ENCODE peak calls at places on chromosomes 6 and 20, in ten cellular contexts. One of them, this sample, is unnamed.

GRCh38 chr6:32609731-32610640 is 20.3 kb upstream of the HLA-DRB1 start:
- DNase-seq in stimulated activated CD4-positive, alpha-beta T cell treated with anti-CD3 and anti-CD28 coated beads, Interleukin-15, amount 100 ng/mL, for 24 hours: peak; percentile 51
- DNase-seq in Right ventricle myocardium superior: no peak
- DNase-seq in AG08396: peak; percentile 69
- DNase-seq in stimulated activated CD8-positive, alpha-beta memory T cell treated with anti-CD3 and anti-CD28 coated beads, Interleukin-12 subunit alpha, Interleukin-12 subunit beta, amount 100 ng/mL, for 1 hour: no peak
- DNase-seq in Calu3: peak; percentile 62
- DNase-seq in CD8-positive, alpha-beta memory T cell: peak; percentile 75
- DNase-seq in cardiac fibroblast: peak; percentile 96
- DNase-seq in fibroblast of villous mesenchyme: peak; percentile 92
- DNase-seq in activated T-helper 2 cell treated with anti-CD3 and anti-CD28 coated beads, Interferon-gamma antibody, Interleukin-2, Interleukin-4, amounts not matched to agents 10 μg/mL and 5 μg/mL and 100 μg/mL, durations not matched to agents 14 hours and 24 hours and 36 hours: peak; percentile 50
- DNase-seq in this sample: peak; percentile 93

GRCh38 chr20:19909696-19910095 is 107.5 kb upstream of the NAA20 start:
- DNase-seq in CD8-positive, alpha-beta memory T cell: no peak
- DNase-seq in Right ventricle myocardium superior: peak; percentile 90
- DNase-seq in cardiac fibroblast: peak; percentile 50
- DNase-seq in Calu3: no peak
- DNase-seq in AG08396: no peak
- DNase-seq in fibroblast of villous mesenchyme: no peak
- DNase-seq in stimulated activated CD8-positive, alpha-beta memory T cell treated with anti-CD3 and anti-CD28 coated beads, Interleukin-12 subunit alpha, Interleukin-12 subunit beta, amount 100 ng/mL, for 1 hour: no peak
- DNase-seq in stimulated activated CD4-positive, alpha-beta T cell treated with anti-CD3 and anti-CD28 coated beads, Interleukin-15, amount 100 ng/mL, for 24 hours: no peak
- DNase-seq in activated T-helper 2 cell treated with anti-CD3 and anti-CD28 coated beads, Interferon-gamma antibody, Interleukin-2, Interleukin-4, amounts not matched to agents 10 μg/mL and 5 μg/mL and 100 μg/mL, durations not matched to agents 14 hours and 24 hours and 36 hours: no peak
- DNase-seq in this sample: no peak

GRCh38 chr6:36722879-36723278 is 25.3 kb downstream of the RAB44 start:
- DNase-seq in cardiac fibroblast: no peak
- DNase-seq in fibroblast of villous mesenchyme: no peak
- DNase-seq in Right ventricle myocardium superior: no peak
- DNase-seq in CD8-positive, alpha-beta memory T cell: no peak
- DNase-seq in stimulated activated CD8-positive, alpha-beta memory T cell treated with anti-CD3 and anti-CD28 coated beads, Interleukin-12 subunit alpha, Interleukin-12 subunit beta, amount 100 ng/mL, for 1 hour: no peak
- DNase-seq in activated T-helper 2 cell treated with anti-CD3 and anti-CD28 coated beads, Interferon-gamma antibody, Interleukin-2, Interleukin-4, amounts not matched to agents 10 μg/mL and 5 μg/mL and 100 μg/mL, durations not matched to agents 14 hours and 24 hours and 36 hours: no peak
- DNase-seq in stimulated activated CD4-positive, alpha-beta T cell treated with anti-CD3 and anti-CD28 coated beads, Interleukin-15, amount 100 ng/mL, for 24 hours: no peak
- DNase-seq in AG08396: no peak
- DNase-seq in Calu3: no peak
- DNase-seq in this sample: no peak

GRCh38 chr6:111522393-111523020 is 39.5 kb upstream of the REV3L start:
- DNase-seq in stimulated activated CD8-positive, alpha-beta memory T cell treated with anti-CD3 and anti-CD28 coated beads, Interleukin-12 subunit alpha, Interleukin-12 subunit beta, amount 100 ng/mL, for 1 hour: no peak
- DNase-seq in AG08396: no peak
- DNase-seq in CD8-positive, alpha-beta memory T cell: no peak
- DNase-seq in stimulated activated CD4-positive, alpha-beta T cell treated with anti-CD3 and anti-CD28 coated beads, Interleukin-15, amount 100 ng/mL, for 24 hours: no peak
- DNase-seq in fibroblast of villous mesenchyme: no peak
- DNase-seq in activated T-helper 2 cell treated with anti-CD3 and anti-CD28 coated beads, Interferon-gamma antibody, Interleukin-2, Interleukin-4, amounts not matched to agents 10 μg/mL and 5 μg/mL and 100 μg/mL, durations not matched to agents 14 hours and 24 hours and 36 hours: no peak
- DNase-seq in Calu3: no peak
- DNase-seq in Right ventricle myocardium superior: no peak
- DNase-seq in cardiac fibroblast: no peak
- DNase-seq in this sample: no peak

GRCh38 chr6:138382498-138383265 is 5.0 kb downstream of the SMIM28 start:
- DNase-seq in AG08396: no peak
- DNase-seq in cardiac fibroblast: no peak
- DNase-seq in stimulated activated CD4-positive, alpha-beta T cell treated with anti-CD3 and anti-CD28 coated beads, Interleukin-15, amount 100 ng/mL, for 24 hours: no peak
- DNase-seq in fibroblast of villous mesenchyme: no peak
- DNase-seq in activated T-helper 2 cell treated with anti-CD3 and anti-CD28 coated beads, Interferon-gamma antibody, Interleukin-2, Interleukin-4, amounts not matched to agents 10 μg/mL and 5 μg/mL and 100 μg/mL, durations not matched to agents 14 hours and 24 hours and 36 hours: no peak
- DNase-seq in stimulated activated CD8-positive, alpha-beta memory T cell treated with anti-CD3 and anti-CD28 coated beads, Interleukin-12 subunit alpha, Interleukin-12 subunit beta, amount 100 ng/mL, for 1 hour: no peak
- DNase-seq in CD8-positive, alpha-beta memory T cell: no peak
- DNase-seq in Right ventricle myocardium superior: no peak
- DNase-seq in Calu3: no peak
- DNase-seq in this sample: peak; percentile 64

GRCh38 chr6:44225579-44226325 is 2.4 kb downstream of the SLC29A1 start:
- DNase-seq in stimulated activated CD4-positive, alpha-beta T cell treated with anti-CD3 and anti-CD28 coated beads, Interleukin-15, amount 100 ng/mL, for 24 hours: no peak
- DNase-seq in AG08396: no peak
- DNase-seq in cardiac fibroblast: no peak
- DNase-seq in Right ventricle myocardium superior: no peak
- DNase-seq in stimulated activated CD8-positive, alpha-beta memory T cell treated with anti-CD3 and anti-CD28 coated beads, Interleukin-12 subunit alpha, Interleukin-12 subunit beta, amount 100 ng/mL, for 1 hour: no peak
- DNase-seq in activated T-helper 2 cell treated with anti-CD3 and anti-CD28 coated beads, Interferon-gamma antibody, Interleukin-2, Interleukin-4, amounts not matched to agents 10 μg/mL and 5 μg/mL and 100 μg/mL, durations not matched to agents 14 hours and 24 hours and 36 hours: no peak
- DNase-seq in Calu3: no peak
- DNase-seq in fibroblast of villous mesenchyme: no peak
- DNase-seq in CD8-positive, alpha-beta memory T cell: no peak
- DNase-seq in this sample: no peak

GRCh38 chr20:36717657-36718056 is 28.2 kb downstream of the NDRG3 start:
- DNase-seq in CD8-positive, alpha-beta memory T cell: peak; percentile 50
- DNase-seq in stimulated activated CD4-positive, alpha-beta T cell treated with anti-CD3 and anti-CD28 coated beads, Interleukin-15, amount 100 ng/mL, for 24 hours: no peak
- DNase-seq in activated T-helper 2 cell treated with anti-CD3 and anti-CD28 coated beads, Interferon-gamma antibody, Interleukin-2, Interleukin-4, amounts not matched to agents 10 μg/mL and 5 μg/mL and 100 μg/mL, durations not matched to agents 14 hours and 24 hours and 36 hours: no peak
- DNase-seq in Right ventricle myocardium superior: no peak
- DNase-seq in stimulated activated CD8-positive, alpha-beta memory T cell treated with anti-CD3 and anti-CD28 coated beads, Interleukin-12 subunit alpha, Interleukin-12 subunit beta, amount 100 ng/mL, for 1 hour: no peak
- DNase-seq in AG08396: no peak
- DNase-seq in cardiac fibroblast: peak; percentile 35
- DNase-seq in Calu3: no peak
- DNase-seq in fibroblast of villous mesenchyme: peak; percentile 25
- DNase-seq in this sample: peak; percentile 14

GRCh38 chr6:16956371-16956770 is 145.5 kb upstream of the STMND1 start:
- DNase-seq in stimulated activated CD8-positive, alpha-beta memory T cell treated with anti-CD3 and anti-CD28 coated beads, Interleukin-12 subunit alpha, Interleukin-12 subunit beta, amount 100 ng/mL, for 1 hour: no peak
- DNase-seq in Right ventricle myocardium superior: no peak
- DNase-seq in stimulated activated CD4-positive, alpha-beta T cell treated with anti-CD3 and anti-CD28 coated beads, Interleukin-15, amount 100 ng/mL, for 24 hours: no peak
- DNase-seq in cardiac fibroblast: no peak
- DNase-seq in AG08396: no peak
- DNase-seq in Calu3: no peak
- DNase-seq in CD8-positive, alpha-beta memory T cell: no peak
- DNase-seq in fibroblast of villous mesenchyme: no peak
- DNase-seq in activated T-helper 2 cell treated with anti-CD3 and anti-CD28 coated beads, Interferon-gamma antibody, Interleukin-2, Interleukin-4, amounts not matched to agents 10 μg/mL and 5 μg/mL and 100 μg/mL, durations not matched to agents 14 hours and 24 hours and 36 hours: no peak
- DNase-seq in this sample: no peak

GRCh38 chr20:6558361-6558760 is 209.1 kb upstream of the BMP2 start:
- DNase-seq in activated T-helper 2 cell treated with anti-CD3 and anti-CD28 coated beads, Interferon-gamma antibody, Interleukin-2, Interleukin-4, amounts not matched to agents 10 μg/mL and 5 μg/mL and 100 μg/mL, durations not matched to agents 14 hours and 24 hours and 36 hours: no peak
- DNase-seq in stimulated activated CD8-positive, alpha-beta memory T cell treated with anti-CD3 and anti-CD28 coated beads, Interleukin-12 subunit alpha, Interleukin-12 subunit beta, amount 100 ng/mL, for 1 hour: no peak
- DNase-seq in stimulated activated CD4-positive, alpha-beta T cell treated with anti-CD3 and anti-CD28 coated beads, Interleukin-15, amount 100 ng/mL, for 24 hours: no peak
- DNase-seq in cardiac fibroblast: no peak
- DNase-seq in Calu3: no peak
- DNase-seq in fibroblast of villous mesenchyme: no peak
- DNase-seq in AG08396: no peak
- DNase-seq in CD8-positive, alpha-beta memory T cell: no peak
- DNase-seq in Right ventricle myocardium superior: no peak
- DNase-seq in this sample: no peak

GRCh38 chr6:52362443-52363221 is 681 bp downstream of the PAQR8 start:
- DNase-seq in stimulated activated CD4-positive, alpha-beta T cell treated with anti-CD3 and anti-CD28 coated beads, Interleukin-15, amount 100 ng/mL, for 24 hours: peak; percentile 65
- DNase-seq in Calu3: peak; percentile 41
- DNase-seq in Right ventricle myocardium superior: peak; percentile 52
- DNase-seq in CD8-positive, alpha-beta memory T cell: peak; percentile 73
- DNase-seq in activated T-helper 2 cell treated with anti-CD3 and anti-CD28 coated beads, Interferon-gamma antibody, Interleukin-2, Interleukin-4, amounts not matched to agents 10 μg/mL and 5 μg/mL and 100 μg/mL, durations not matched to agents 14 hours and 24 hours and 36 hours: peak; percentile 42
- DNase-seq in fibroblast of villous mesenchyme: no peak
- DNase-seq in AG08396: peak; percentile 52
- DNase-seq in cardiac fibroblast: peak; percentile 12
- DNase-seq in stimulated activated CD8-positive, alpha-beta memory T cell treated with anti-CD3 and anti-CD28 coated beads, Interleukin-12 subunit alpha, Interleukin-12 subunit beta, amount 100 ng/mL, for 1 hour: peak; percentile 23
- DNase-seq in this sample: no peak

GRCh38 chr20:11810316-11811130 is 107.2 kb upstream of the BTBD3 start:
- DNase-seq in stimulated activated CD4-positive, alpha-beta T cell treated with anti-CD3 and anti-CD28 coated beads, Interleukin-15, amount 100 ng/mL, for 24 hours: no peak
- DNase-seq in activated T-helper 2 cell treated with anti-CD3 and anti-CD28 coated beads, Interferon-gamma antibody, Interleukin-2, Interleukin-4, amounts not matched to agents 10 μg/mL and 5 μg/mL and 100 μg/mL, durations not matched to agents 14 hours and 24 hours and 36 hours: no peak
- DNase-seq in Calu3: no peak
- DNase-seq in cardiac fibroblast: peak; percentile 74
- DNase-seq in fibroblast of villous mesenchyme: peak; percentile 44
- DNase-seq in Right ventricle myocardium superior: no peak
- DNase-seq in stimulated activated CD8-positive, alpha-beta memory T cell treated with anti-CD3 and anti-CD28 coated beads, Interleukin-12 subunit alpha, Interleukin-12 subunit beta, amount 100 ng/mL, for 1 hour: no peak
- DNase-seq in AG08396: peak; percentile 30
- DNase-seq in CD8-positive, alpha-beta memory T cell: no peak
- DNase-seq in this sample: peak; percentile 60

GRCh38 chr6:26217714-26218075 is 130.5 kb downstream of the HFE start:
- DNase-seq in AG08396: no peak
- DNase-seq in cardiac fibroblast: peak; percentile 59
- DNase-seq in fibroblast of villous mesenchyme: peak; percentile 27
- DNase-seq in activated T-helper 2 cell treated with anti-CD3 and anti-CD28 coated beads, Interferon-gamma antibody, Interleukin-2, Interleukin-4, amounts not matched to agents 10 μg/mL and 5 μg/mL and 100 μg/mL, durations not matched to agents 14 hours and 24 hours and 36 hours: no peak
- DNase-seq in stimulated activated CD8-positive, alpha-beta memory T cell treated with anti-CD3 and anti-CD28 coated beads, Interleukin-12 subunit alpha, Interleukin-12 subunit beta, amount 100 ng/mL, for 1 hour: no peak
- DNase-seq in Calu3: no peak
- DNase-seq in CD8-positive, alpha-beta memory T cell: no peak
- DNase-seq in Right ventricle myocardium superior: no peak
- DNase-seq in stimulated activated CD4-positive, alpha-beta T cell treated with anti-CD3 and anti-CD28 coated beads, Interleukin-15, amount 100 ng/mL, for 24 hours: peak; percentile 48
- DNase-seq in this sample: peak; percentile 33

GRCh38 chr6:50062051-50062450 is 12.3 kb upstream of the DEFB112 start:
- DNase-seq in CD8-positive, alpha-beta memory T cell: no peak
- DNase-seq in Right ventricle myocardium superior: no peak
- DNase-seq in cardiac fibroblast: no peak
- DNase-seq in Calu3: peak; percentile 16
- DNase-seq in activated T-helper 2 cell treated with anti-CD3 and anti-CD28 coated beads, Interferon-gamma antibody, Interleukin-2, Interleukin-4, amounts not matched to agents 10 μg/mL and 5 μg/mL and 100 μg/mL, durations not matched to agents 14 hours and 24 hours and 36 hours: no peak
- DNase-seq in fibroblast of villous mesenchyme: no peak
- DNase-seq in AG08396: no peak
- DNase-seq in stimulated activated CD4-positive, alpha-beta T cell treated with anti-CD3 and anti-CD28 coated beads, Interleukin-15, amount 100 ng/mL, for 24 hours: no peak
- DNase-seq in stimulated activated CD8-positive, alpha-beta memory T cell treated with anti-CD3 and anti-CD28 coated beads, Interleukin-12 subunit alpha, Interleukin-12 subunit beta, amount 100 ng/mL, for 1 hour: no peak
- DNase-seq in this sample: no peak

GRCh38 chr6:34462561-34462971 is 3.3 kb upstream of the PACSIN1 start:
- DNase-seq in AG08396: peak; percentile 53
- DNase-seq in Right ventricle myocardium superior: peak; percentile 69
- DNase-seq in CD8-positive, alpha-beta memory T cell: no peak
- DNase-seq in stimulated activated CD4-positive, alpha-beta T cell treated with anti-CD3 and anti-CD28 coated beads, Interleukin-15, amount 100 ng/mL, for 24 hours: no peak
- DNase-seq in cardiac fibroblast: peak; percentile 20
- DNase-seq in stimulated activated CD8-positive, alpha-beta memory T cell treated with anti-CD3 and anti-CD28 coated beads, Interleukin-12 subunit alpha, Interleukin-12 subunit beta, amount 100 ng/mL, for 1 hour: no peak
- DNase-seq in fibroblast of villous mesenchyme: peak; percentile 14
- DNase-seq in activated T-helper 2 cell treated with anti-CD3 and anti-CD28 coated beads, Interferon-gamma antibody, Interleukin-2, Interleukin-4, amounts not matched to agents 10 μg/mL and 5 μg/mL and 100 μg/mL, durations not matched to agents 14 hours and 24 hours and 36 hours: no peak
- DNase-seq in Calu3: peak; percentile 80
- DNase-seq in this sample: no peak

GRCh38 chr6:53299331-53299835 is 49.4 kb downstream of the ELOVL5 start:
- DNase-seq in activated T-helper 2 cell treated with anti-CD3 and anti-CD28 coated beads, Interferon-gamma antibody, Interleukin-2, Interleukin-4, amounts not matched to agents 10 μg/mL and 5 μg/mL and 100 μg/mL, durations not matched to agents 14 hours and 24 hours and 36 hours: no peak
- DNase-seq in AG08396: no peak
- DNase-seq in stimulated activated CD8-positive, alpha-beta memory T cell treated with anti-CD3 and anti-CD28 coated beads, Interleukin-12 subunit alpha, Interleukin-12 subunit beta, amount 100 ng/mL, for 1 hour: no peak
- DNase-seq in cardiac fibroblast: no peak
- DNase-seq in stimulated activated CD4-positive, alpha-beta T cell treated with anti-CD3 and anti-CD28 coated beads, Interleukin-15, amount 100 ng/mL, for 24 hours: no peak
- DNase-seq in CD8-positive, alpha-beta memory T cell: no peak
- DNase-seq in Right ventricle myocardium superior: no peak
- DNase-seq in fibroblast of villous mesenchyme: no peak
- DNase-seq in Calu3: no peak
- DNase-seq in this sample: no peak

GRCh38 chr6:123715243-123715863 is 78.6 kb upstream of the TRDN start:
- DNase-seq in cardiac fibroblast: peak; percentile 50
- DNase-seq in activated T-helper 2 cell treated with anti-CD3 and anti-CD28 coated beads, Interferon-gamma antibody, Interleukin-2, Interleukin-4, amounts not matched to agents 10 μg/mL and 5 μg/mL and 100 μg/mL, durations not matched to agents 14 hours and 24 hours and 36 hours: no peak
- DNase-seq in fibroblast of villous mesenchyme: peak; percentile 13
- DNase-seq in CD8-positive, alpha-beta memory T cell: no peak
- DNase-seq in Calu3: peak; percentile 34
- DNase-seq in stimulated activated CD8-positive, alpha-beta memory T cell treated with anti-CD3 and anti-CD28 coated beads, Interleukin-12 subunit alpha, Interleukin-12 subunit beta, amount 100 ng/mL, for 1 hour: no peak
- DNase-seq in AG08396: no peak
- DNase-seq in Right ventricle myocardium superior: no peak
- DNase-seq in stimulated activated CD4-positive, alpha-beta T cell treated with anti-CD3 and anti-CD28 coated beads, Interleukin-15, amount 100 ng/mL, for 24 hours: no peak
- DNase-seq in this sample: peak; percentile 11

GRCh38 chr6:47083586-47084047 is 41.5 kb upstream of the ADGRF1 start:
- DNase-seq in Calu3: peak; percentile 69
- DNase-seq in cardiac fibroblast: peak; percentile 87
- DNase-seq in Right ventricle myocardium superior: peak; percentile 95
- DNase-seq in CD8-positive, alpha-beta memory T cell: no peak
- DNase-seq in AG08396: peak; percentile 28
- DNase-seq in stimulated activated CD4-positive, alpha-beta T cell treated with anti-CD3 and anti-CD28 coated beads, Interleukin-15, amount 100 ng/mL, for 24 hours: no peak
- DNase-seq in fibroblast of villous mesenchyme: peak; percentile 99
- DNase-seq in stimulated activated CD8-positive, alpha-beta memory T cell treated with anti-CD3 and anti-CD28 coated beads, Interleukin-12 subunit alpha, Interleukin-12 subunit beta, amount 100 ng/mL, for 1 hour: no peak
- DNase-seq in activated T-helper 2 cell treated with anti-CD3 and anti-CD28 coated beads, Interferon-gamma antibody, Interleukin-2, Interleukin-4, amounts not matched to agents 10 μg/mL and 5 μg/mL and 100 μg/mL, durations not matched to agents 14 hours and 24 hours and 36 hours: no peak
- DNase-seq in this sample: no peak

GRCh38 chr6:143157146-143157545 is 96.5 kb downstream of the AIG1 start:
- DNase-seq in Right ventricle myocardium superior: no peak
- DNase-seq in fibroblast of villous mesenchyme: peak; percentile 39
- DNase-seq in CD8-positive, alpha-beta memory T cell: no peak
- DNase-seq in cardiac fibroblast: no peak
- DNase-seq in stimulated activated CD8-positive, alpha-beta memory T cell treated with anti-CD3 and anti-CD28 coated beads, Interleukin-12 subunit alpha, Interleukin-12 subunit beta, amount 100 ng/mL, for 1 hour: no peak
- DNase-seq in stimulated activated CD4-positive, alpha-beta T cell treated with anti-CD3 and anti-CD28 coated beads, Interleukin-15, amount 100 ng/mL, for 24 hours: no peak
- DNase-seq in Calu3: no peak
- DNase-seq in activated T-helper 2 cell treated with anti-CD3 and anti-CD28 coated beads, Interferon-gamma antibody, Interleukin-2, Interleukin-4, amounts not matched to agents 10 μg/mL and 5 μg/mL and 100 μg/mL, durations not matched to agents 14 hours and 24 hours and 36 hours: no peak
- DNase-seq in AG08396: no peak
- DNase-seq in this sample: peak; percentile 80

GRCh38 chr6:16157909-16158308 is 29.0 kb downstream of the MYLIP start:
- DNase-seq in stimulated activated CD4-positive, alpha-beta T cell treated with anti-CD3 and anti-CD28 coated beads, Interleukin-15, amount 100 ng/mL, for 24 hours: no peak
- DNase-seq in Calu3: no peak
- DNase-seq in fibroblast of villous mesenchyme: no peak
- DNase-seq in AG08396: no peak
- DNase-seq in activated T-helper 2 cell treated with anti-CD3 and anti-CD28 coated beads, Interferon-gamma antibody, Interleukin-2, Interleukin-4, amounts not matched to agents 10 μg/mL and 5 μg/mL and 100 μg/mL, durations not matched to agents 14 hours and 24 hours and 36 hours: no peak
- DNase-seq in Right ventricle myocardium superior: no peak
- DNase-seq in stimulated activated CD8-positive, alpha-beta memory T cell treated with anti-CD3 and anti-CD28 coated beads, Interleukin-12 subunit alpha, Interleukin-12 subunit beta, amount 100 ng/mL, for 1 hour: no peak
- DNase-seq in CD8-positive, alpha-beta memory T cell: no peak
- DNase-seq in cardiac fibroblast: no peak
- DNase-seq in this sample: no peak

GRCh38 chr6:35283361-35283760 is 14.3 kb upstream of the DEF6 start:
- DNase-seq in activated T-helper 2 cell treated with anti-CD3 and anti-CD28 coated beads, Interferon-gamma antibody, Interleukin-2, Interleukin-4, amounts not matched to agents 10 μg/mL and 5 μg/mL and 100 μg/mL, durations not matched to agents 14 hours and 24 hours and 36 hours: no peak
- DNase-seq in Right ventricle myocardium superior: no peak
- DNase-seq in stimulated activated CD8-positive, alpha-beta memory T cell treated with anti-CD3 and anti-CD28 coated beads, Interleukin-12 subunit alpha, Interleukin-12 subunit beta, amount 100 ng/mL, for 1 hour: no peak
- DNase-seq in fibroblast of villous mesenchyme: no peak
- DNase-seq in Calu3: no peak
- DNase-seq in stimulated activated CD4-positive, alpha-beta T cell treated with anti-CD3 and anti-CD28 coated beads, Interleukin-15, amount 100 ng/mL, for 24 hours: no peak
- DNase-seq in AG08396: no peak
- DNase-seq in CD8-positive, alpha-beta memory T cell: no peak
- DNase-seq in cardiac fibroblast: no peak
- DNase-seq in this sample: no peak

GRCh38 chr6:74931567-74931966 is 274.3 kb downstream of the COL12A1 start:
- DNase-seq in Calu3: no peak
- DNase-seq in stimulated activated CD8-positive, alpha-beta memory T cell treated with anti-CD3 and anti-CD28 coated beads, Interleukin-12 subunit alpha, Interleukin-12 subunit beta, amount 100 ng/mL, for 1 hour: no peak
- DNase-seq in activated T-helper 2 cell treated with anti-CD3 and anti-CD28 coated beads, Interferon-gamma antibody, Interleukin-2, Interleukin-4, amounts not matched to agents 10 μg/mL and 5 μg/mL and 100 μg/mL, durations not matched to agents 14 hours and 24 hours and 36 hours: no peak
- DNase-seq in CD8-positive, alpha-beta memory T cell: no peak
- DNase-seq in fibroblast of villous mesenchyme: peak; percentile 54
- DNase-seq in stimulated activated CD4-positive, alpha-beta T cell treated with anti-CD3 and anti-CD28 coated beads, Interleukin-15, amount 100 ng/mL, for 24 hours: no peak
- DNase-seq in Right ventricle myocardium superior: no peak
- DNase-seq in AG08396: peak; percentile 45
- DNase-seq in cardiac fibroblast: peak; percentile 82
- DNase-seq in this sample: peak; percentile 11

GRCh38 chr6:15987569-15987968 is 141.3 kb upstream of the MYLIP start:
- DNase-seq in CD8-positive, alpha-beta memory T cell: no peak
- DNase-seq in Right ventricle myocardium superior: no peak
- DNase-seq in AG08396: no peak
- DNase-seq in stimulated activated CD4-positive, alpha-beta T cell treated with anti-CD3 and anti-CD28 coated beads, Interleukin-15, amount 100 ng/mL, for 24 hours: no peak
- DNase-seq in activated T-helper 2 cell treated with anti-CD3 and anti-CD28 coated beads, Interferon-gamma antibody, Interleukin-2, Interleukin-4, amounts not matched to agents 10 μg/mL and 5 μg/mL and 100 μg/mL, durations not matched to agents 14 hours and 24 hours and 36 hours: no peak
- DNase-seq in Calu3: no peak
- DNase-seq in fibroblast of villous mesenchyme: peak; percentile 16
- DNase-seq in cardiac fibroblast: peak; percentile 4
- DNase-seq in stimulated activated CD8-positive, alpha-beta memory T cell treated with anti-CD3 and anti-CD28 coated beads, Interleukin-12 subunit alpha, Interleukin-12 subunit beta, amount 100 ng/mL, for 1 hour: no peak
- DNase-seq in this sample: no peak

GRCh38 chr6:75207211-75207984 is 1.5 kb upstream of the COL12A1 start:
- DNase-seq in Calu3: no peak
- DNase-seq in stimulated activated CD8-positive, alpha-beta memory T cell treated with anti-CD3 and anti-CD28 coated beads, Interleukin-12 subunit alpha, Interleukin-12 subunit beta, amount 100 ng/mL, for 1 hour: no peak
- DNase-seq in CD8-positive, alpha-beta memory T cell: no peak
- DNase-seq in Right ventricle myocardium superior: peak; percentile 42
- DNase-seq in stimulated activated CD4-positive, alpha-beta T cell treated with anti-CD3 and anti-CD28 coated beads, Interleukin-15, amount 100 ng/mL, for 24 hours: peak; percentile 16
- DNase-seq in activated T-helper 2 cell treated with anti-CD3 and anti-CD28 coated beads, Interferon-gamma antibody, Interleukin-2, Interleukin-4, amounts not matched to agents 10 μg/mL and 5 μg/mL and 100 μg/mL, durations not matched to agents 14 hours and 24 hours and 36 hours: no peak
- DNase-seq in fibroblast of villous mesenchyme: no peak
- DNase-seq in cardiac fibroblast: peak; percentile 24
- DNase-seq in AG08396: no peak
- DNase-seq in this sample: no peak

GRCh38 chr6:111087871-111088667 is 766 bp downstream of the SLC16A10 start:
- DNase-seq in cardiac fibroblast: no peak
- DNase-seq in CD8-positive, alpha-beta memory T cell: peak; percentile 72
- DNase-seq in stimulated activated CD8-positive, alpha-beta memory T cell treated with anti-CD3 and anti-CD28 coated beads, Interleukin-12 subunit alpha, Interleukin-12 subunit beta, amount 100 ng/mL, for 1 hour: peak; percentile 27
- DNase-seq in Calu3: peak; percentile 31
- DNase-seq in stimulated activated CD4-positive, alpha-beta T cell treated with anti-CD3 and anti-CD28 coated beads, Interleukin-15, amount 100 ng/mL, for 24 hours: peak; percentile 79
- DNase-seq in Right ventricle myocardium superior: no peak
- DNase-seq in AG08396: no peak
- DNase-seq in activated T-helper 2 cell treated with anti-CD3 and anti-CD28 coated beads, Interferon-gamma antibody, Interleukin-2, Interleukin-4, amounts not matched to agents 10 μg/mL and 5 μg/mL and 100 μg/mL, durations not matched to agents 14 hours and 24 hours and 36 hours: peak; percentile 35
- DNase-seq in fibroblast of villous mesenchyme: no peak
- DNase-seq in this sample: no peak

GRCh38 chr6:52596371-52597028 is 19.6 kb upstream of the TRAM2 start:
- DNase-seq in stimulated activated CD8-positive, alpha-beta memory T cell treated with anti-CD3 and anti-CD28 coated beads, Interleukin-12 subunit alpha, Interleukin-12 subunit beta, amount 100 ng/mL, for 1 hour: no peak
- DNase-seq in Calu3: no peak
- DNase-seq in fibroblast of villous mesenchyme: peak; percentile 68
- DNase-seq in cardiac fibroblast: peak; percentile 95
- DNase-seq in CD8-positive, alpha-beta memory T cell: no peak
- DNase-seq in activated T-helper 2 cell treated with anti-CD3 and anti-CD28 coated beads, Interferon-gamma antibody, Interleukin-2, Interleukin-4, amounts not matched to agents 10 μg/mL and 5 μg/mL and 100 μg/mL, durations not matched to agents 14 hours and 24 hours and 36 hours: no peak
- DNase-seq in Right ventricle myocardium superior: no peak
- DNase-seq in stimulated activated CD4-positive, alpha-beta T cell treated with anti-CD3 and anti-CD28 coated beads, Interleukin-15, amount 100 ng/mL, for 24 hours: no peak
- DNase-seq in AG08396: peak; percentile 42
- DNase-seq in this sample: no peak

GRCh38 chr6:161264181-161264580 is 9.7 kb downstream of the AGPAT4 start:
- DNase-seq in fibroblast of villous mesenchyme: no peak
- DNase-seq in stimulated activated CD4-positive, alpha-beta T cell treated with anti-CD3 and anti-CD28 coated beads, Interleukin-15, amount 100 ng/mL, for 24 hours: no peak
- DNase-seq in Right ventricle myocardium superior: no peak
- DNase-seq in stimulated activated CD8-positive, alpha-beta memory T cell treated with anti-CD3 and anti-CD28 coated beads, Interleukin-12 subunit alpha, Interleukin-12 subunit beta, amount 100 ng/mL, for 1 hour: no peak
- DNase-seq in Calu3: no peak
- DNase-seq in activated T-helper 2 cell treated with anti-CD3 and anti-CD28 coated beads, Interferon-gamma antibody, Interleukin-2, Interleukin-4, amounts not matched to agents 10 μg/mL and 5 μg/mL and 100 μg/mL, durations not matched to agents 14 hours and 24 hours and 36 hours: no peak
- DNase-seq in CD8-positive, alpha-beta memory T cell: no peak
- DNase-seq in AG08396: no peak
- DNase-seq in cardiac fibroblast: no peak
- DNase-seq in this sample: no peak

GRCh38 chr6:26416288-26416687 is 14.2 kb downstream of the BTN3A1 start:
- DNase-seq in Right ventricle myocardium superior: no peak
- DNase-seq in Calu3: no peak
- DNase-seq in stimulated activated CD8-positive, alpha-beta memory T cell treated with anti-CD3 and anti-CD28 coated beads, Interleukin-12 subunit alpha, Interleukin-12 subunit beta, amount 100 ng/mL, for 1 hour: no peak
- DNase-seq in stimulated activated CD4-positive, alpha-beta T cell treated with anti-CD3 and anti-CD28 coated beads, Interleukin-15, amount 100 ng/mL, for 24 hours: no peak
- DNase-seq in CD8-positive, alpha-beta memory T cell: no peak
- DNase-seq in AG08396: no peak
- DNase-seq in fibroblast of villous mesenchyme: no peak
- DNase-seq in activated T-helper 2 cell treated with anti-CD3 and anti-CD28 coated beads, Interferon-gamma antibody, Interleukin-2, Interleukin-4, amounts not matched to agents 10 μg/mL and 5 μg/mL and 100 μg/mL, durations not matched to agents 14 hours and 24 hours and 36 hours: no peak
- DNase-seq in cardiac fibroblast: no peak
- DNase-seq in this sample: no peak

GRCh38 chr20:63176448-63177133 is 39.3 kb downstream of the YTHDF1 start:
- DNase-seq in Calu3: no peak
- DNase-seq in activated T-helper 2 cell treated with anti-CD3 and anti-CD28 coated beads, Interferon-gamma antibody, Interleukin-2, Interleukin-4, amounts not matched to agents 10 μg/mL and 5 μg/mL and 100 μg/mL, durations not matched to agents 14 hours and 24 hours and 36 hours: no peak
- DNase-seq in stimulated activated CD8-positive, alpha-beta memory T cell treated with anti-CD3 and anti-CD28 coated beads, Interleukin-12 subunit alpha, Interleukin-12 subunit beta, amount 100 ng/mL, for 1 hour: no peak
- DNase-seq in fibroblast of villous mesenchyme: no peak
- DNase-seq in cardiac fibroblast: no peak
- DNase-seq in Right ventricle myocardium superior: no peak
- DNase-seq in stimulated activated CD4-positive, alpha-beta T cell treated with anti-CD3 and anti-CD28 coated beads, Interleukin-15, amount 100 ng/mL, for 24 hours: no peak
- DNase-seq in AG08396: no peak
- DNase-seq in CD8-positive, alpha-beta memory T cell: no peak
- DNase-seq in this sample: no peak